ENCODE peak calls at places on chromosome 7, in four cellular contexts. J, N, A and G are unnamed samples.

GRCh38 chr7:151968357-151968756 is 12.1 kb downstream of the GALNTL5 start:
- DNase-seq in N (no peak), A (no peak), J (no peak), G (no peak)

GRCh38 chr7:158880973-158881372 is 24.6 kb downstream of the DYNC2I1 start:
- DNase-seq in J (no peak), A (no peak), N (no peak), G (no peak)

GRCh38 chr7:43248961-43249807 is 136.7 kb downstream of the HECW1 start:
- DNase-seq in A (no peak), N (peak; percentile 86), J (peak; percentile 33), G (no peak)

GRCh38 chr7:158573310-158573709 is 14.3 kb downstream of the PTPRN2 start:
- DNase-seq in A (no peak), J (no peak), N (no peak), G (no peak)

GRCh38 chr7:116232402-116232749 is 22.0 kb downstream of the TES start:
- DNase-seq in J (no peak), A (peak; percentile 53), N (no peak), G (no peak)

GRCh38 chr7:77855371-77856083 is 57.0 kb downstream of the PHTF2 start:
- DNase-seq in N (no peak), J (no peak), A (no peak), G (no peak)

GRCh38 chr7:127736511-127736910 is 84.5 kb downstream of the SND1 start:
- DNase-seq in A (no peak), J (no peak), N (no peak), G (no peak)

GRCh38 chr7:7435978-7436377 is 99.7 kb downstream of the COL28A1 start:
- DNase-seq in N (no peak), J (no peak), A (no peak), G (no peak)

GRCh38 chr7:135342887-135343286 is 109.2 kb downstream of the STRA8 start:
- DNase-seq in J (no peak), A (no peak), N (no peak), G (peak; percentile 26)

GRCh38 chr7:156892086-156892800 is 740 bp downstream of the LMBR1 start:
- DNase-seq in J (no peak), N (no peak), A (peak; percentile 21), G (peak; percentile 80)

GRCh38 chr7:131235489-131236317 is 92.0 kb upstream of the MKLN1 start:
- DNase-seq in J (peak; percentile 74), N (peak; percentile 95), A (peak; percentile 96), G (no peak)

DNA sequence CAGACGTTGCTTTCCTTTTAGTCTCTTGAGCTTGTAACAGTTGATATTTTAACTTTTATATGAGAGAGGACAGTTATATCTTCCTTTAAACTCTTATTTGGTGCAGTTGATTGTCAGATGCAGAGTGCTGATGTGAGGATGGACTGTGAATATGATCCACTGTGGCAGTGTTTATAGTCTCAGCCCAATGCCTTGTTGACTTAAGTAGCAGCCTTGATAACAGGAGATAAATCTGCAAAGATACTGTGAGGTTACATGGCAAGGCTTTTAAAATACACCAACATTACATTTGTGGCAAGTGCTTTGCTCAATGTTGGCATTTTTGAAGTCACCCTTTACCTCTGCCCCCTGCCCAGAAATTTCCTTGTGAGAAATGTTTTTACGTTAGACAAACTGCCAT is 206.7 kb downstream of the AUTS2 start:
- DNase-seq in N (no peak), J (no peak), A (no peak), G (no peak)
- H3K4me2 ChIP-seq in N (no peak overlapping the region), J (no peak overlapping the region), A (no peak overlapping the region), G (no peak overlapping the region)

DNA sequence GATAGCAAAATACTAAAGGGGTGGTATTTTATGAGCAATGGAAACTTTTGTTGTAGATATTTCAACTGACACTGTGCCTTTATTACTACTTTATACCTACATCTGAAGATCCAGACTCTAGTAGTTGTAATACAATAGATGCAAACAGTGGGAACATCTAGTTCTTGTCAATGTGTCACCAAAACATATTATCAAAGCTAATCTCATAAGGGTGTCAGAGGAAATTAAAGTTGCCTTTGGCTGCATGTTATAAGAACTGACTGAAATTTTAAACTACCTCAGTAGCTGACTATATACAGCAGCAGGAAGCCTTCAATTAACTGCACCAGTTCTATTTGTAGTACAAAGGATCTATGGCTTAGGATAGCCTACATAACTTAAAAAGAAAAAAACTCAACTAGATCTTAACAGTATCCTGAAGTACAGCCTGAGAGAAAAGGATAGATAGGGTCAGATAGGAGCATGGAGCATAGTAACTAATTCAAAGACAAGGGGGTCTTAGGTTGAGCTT is 30.9 kb downstream of the HDAC9 start:
- DNase-seq in A (no peak), J (no peak), N (no peak), G (no peak)
- H3K4me2 ChIP-seq in A (no peak overlapping the region), J (no peak overlapping the region), N (no peak overlapping the region), G (no peak overlapping the region)

GRCh38 chr7:105014725-105015630 is 973 bp downstream of the KMT2E start:
- DNase-seq in A (peak; percentile 69), N (peak; percentile 58), J (no peak), G (peak; percentile 57)
- H3K4me2 ChIP-seq in A (peak overlapping the region; percentile 95), N (peak overlapping the region; percentile 90), J (peak overlapping the region; percentile 84), G (peak overlapping the region; percentile 96)

GRCh38 chr7:24475573-24475972 is 97.7 kb upstream of the PALS2 start:
- DNase-seq in N (no peak), J (no peak), A (no peak), G (no peak)

GRCh38 chr7:24477376-24477775 is 95.9 kb upstream of the PALS2 start:
- DNase-seq in A (no peak), N (no peak), J (no peak), G (no peak)

GRCh38 chr7:24476227-24476626 is 97.0 kb upstream of the PALS2 start:
- DNase-seq in A (no peak), N (no peak), J (no peak), G (no peak)

GRCh38 chr7:24480501-24480900 is 92.8 kb upstream of the PALS2 start:
- DNase-seq in A (no peak), J (no peak), N (no peak), G (no peak)

DNA sequence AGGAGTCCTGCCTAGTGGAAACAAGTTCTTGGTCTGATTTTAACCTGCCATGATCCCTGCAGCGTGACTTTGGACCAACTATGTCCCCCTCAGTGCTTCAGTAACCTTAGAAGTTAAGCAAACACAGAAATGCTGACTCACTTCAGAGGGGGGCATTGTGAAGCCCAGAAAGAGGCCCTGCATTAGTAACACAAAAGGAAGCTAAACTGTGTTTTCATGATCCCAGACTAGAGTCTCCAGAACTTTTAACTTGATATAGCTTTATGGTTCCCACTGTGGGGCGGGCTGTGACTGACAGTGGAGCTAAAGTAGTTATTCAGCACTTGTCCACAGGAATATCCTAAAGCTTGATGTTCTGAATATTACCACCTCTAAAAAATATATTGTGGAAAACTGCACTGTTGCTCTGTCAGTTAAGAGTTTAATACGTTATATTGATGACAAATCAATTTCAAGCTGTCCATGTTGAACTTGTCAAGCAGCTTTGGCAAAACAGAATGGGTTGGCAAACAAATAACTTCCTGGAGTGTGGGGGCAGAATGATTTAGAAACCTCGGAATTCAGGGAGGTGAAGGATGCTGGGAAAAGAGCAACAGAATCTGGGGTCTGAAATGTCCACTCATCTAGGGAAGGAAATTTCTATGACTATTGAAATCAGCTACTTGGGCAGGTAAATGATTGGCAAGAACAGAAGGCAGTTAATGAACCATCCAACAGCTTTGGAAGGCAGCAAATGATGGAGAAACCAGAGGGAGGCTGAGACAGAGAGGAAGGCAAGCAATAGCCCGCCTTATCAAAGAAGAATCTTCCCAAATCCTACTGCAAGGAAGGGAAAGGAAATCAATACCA is 95.2 kb upstream of the PALS2 start:
- DNase-seq in A (peak; percentile 65), J (no peak), N (peak; percentile 63), G (peak; percentile 49)
- H3K4me2 ChIP-seq in A (no peak overlapping the region), J (peak overlapping the region; percentile 43), N (peak overlapping the region; percentile 57), G (peak overlapping the region; percentile 32)

DNA sequence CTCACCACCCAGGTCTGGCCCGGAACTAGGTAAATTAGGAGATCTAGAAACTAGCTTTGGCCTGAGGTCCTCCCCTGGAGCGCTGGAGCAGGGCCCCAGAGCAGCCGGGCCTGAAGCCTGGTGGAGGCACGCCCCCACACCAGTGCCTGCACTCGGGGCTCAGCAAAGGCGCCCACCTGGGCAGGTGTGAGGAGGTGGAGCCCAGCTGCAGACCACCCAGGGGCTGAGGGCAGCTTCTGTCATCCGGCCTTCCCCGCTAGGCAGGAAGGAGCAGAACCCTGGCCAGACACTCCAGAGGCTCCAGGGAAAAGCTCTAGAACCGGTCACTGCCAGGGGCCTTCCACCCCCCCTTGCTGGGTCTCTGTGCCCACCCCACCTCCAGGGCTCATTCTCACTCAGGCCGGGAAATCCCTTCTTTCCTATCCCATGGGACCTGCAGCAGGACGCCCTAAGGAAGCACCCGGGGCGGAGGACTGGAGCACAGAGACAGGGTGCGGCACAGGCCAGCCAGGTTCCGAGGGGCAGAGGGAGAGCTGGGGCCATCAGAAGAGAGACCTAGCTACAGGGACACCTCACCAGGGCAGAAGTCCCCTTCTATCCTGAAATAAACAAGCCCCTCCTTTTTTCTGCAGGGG is 161.2 kb downstream of the NRF1 start:
- DNase-seq in A (no peak), N (no peak), J (no peak), G (no peak)
- H3K4me2 ChIP-seq in A (no peak overlapping the region), N (no peak overlapping the region), J (no peak overlapping the region), G (peak overlapping the region; percentile 46)